ENCODE peak calls at places on chromosomes 1 and 21, in eight cellular contexts. Q is ascending aorta, S is heart right ventricle, I is suprapubic skin, K is MM.1S, G is prostate gland, W is H1, Y is body of pancreas. H is an unnamed sample. For H3K4me1 and H3K27me3, the result is how much of the 10 kb centered on the place peaks cover.

GRCh38 chr1:39854738-39855137 is 28.6 kb downstream of the TRIT1 start:
- DNase-seq in Y (no peak), I (no peak), S (no peak), Q (no peak), W (no peak), G (no peak), K (no peak), H (no peak)

GRCh38 chr21:42199488-42200463 is 19.2 kb upstream of the ABCG1 start:
- DNase-seq in Y (peak), G (peak), Q (no peak), I (no peak), W (no peak), S (no peak), K (no peak), H (no peak)

GRCh38 chr1:168585191-168585590 is 8.8 kb downstream of the XCL1 start:
- DNase-seq in I (no peak), S (no peak), Q (no peak), G (no peak), Y (no peak), K (no peak), W (no peak), H (no peak)

GRCh38 chr1:32759997-32760623 is 57.0 kb downstream of the YARS1 start:
- DNase-seq in G (peak), Q (no peak), W (peak), Y (peak), S (no peak), I (no peak), K (no peak), H (no peak)

GRCh38 chr1:194975913-194976312 is 1632.3 kb downstream of the KCNT2 start:
- DNase-seq in Y (no peak), Q (no peak), K (no peak), I (no peak), S (no peak), G (no peak), W (no peak), H (no peak)

GRCh38 chr1:94962745-94963265 is 35.9 kb upstream of the CNN3 start:
- DNase-seq in I (no peak), S (no peak), K (peak), Y (peak), Q (no peak), G (peak), W (no peak), H (no peak)

GRCh38 chr21:25313891-25314646 is 293.2 kb downstream of the MRPL39 start:
- DNase-seq in G (no peak), K (no peak), W (no peak), Q (no peak), Y (no peak), I (no peak), S (no peak), H (no peak)

GRCh38 chr1:55585402-55585792 is 370.2 kb upstream of the USP24 start:
- DNase-seq in W (no peak), Q (no peak), Y (no peak), G (no peak), K (no peak), S (no peak), I (no peak), H (peak)

GRCh38 chr1:15531003-15531402 is 4.4 kb downstream of the DNAJC16 start:
- DNase-seq in Y (no peak), S (no peak), W (no peak), I (no peak), Q (no peak), G (no peak), K (no peak), H (no peak)

GRCh38 chr21:16424331-16424749 is 694.6 kb downstream of the USP25 start:
- DNase-seq in K (no peak), S (no peak), W (no peak), Q (no peak), G (no peak), I (no peak), Y (no peak), H (no peak)

GRCh38 chr1:183674339-183674738 is 21.2 kb upstream of the APOBEC4 start:
- DNase-seq in K (no peak), S (no peak), I (no peak), W (no peak), Y (no peak), Q (no peak), G (no peak), H (no peak)

GRCh38 chr1:200962631-200963030 is 60.9 kb downstream of the KIF21B start:
- DNase-seq in G (no peak), S (no peak), K (no peak), Y (no peak), Q (no peak), W (no peak), I (peak), H (no peak)

GRCh38 chr1:147545133-147545532 is 3.8 kb downstream of the BCL9 start:
- DNase-seq in Y (peak), W (peak), G (peak), S (no peak), K (peak), Q (no peak), I (no peak), H (no peak)

GRCh38 chr1:224182057-224182865 is 779 bp upstream of the DEGS1 start:
- DNase-seq in Q (no peak), S (no peak), K (peak), W (no peak), Y (no peak), I (no peak), G (no peak), H (no peak)

GRCh38 chr1:42822833-42823392 is 5.7 kb upstream of the SVBP start:
- DNase-seq in Y (no peak), I (no peak), S (no peak), W (no peak), G (no peak), K (no peak), Q (no peak), H (no peak)

GRCh38 chr1:162552684-162553252 is 8.8 kb upstream of the UAP1 start:
- DNase-seq in Y (no peak), W (no peak), Q (no peak), G (no peak), I (no peak), S (no peak), K (no peak), H (no peak)

GRCh38 chr1:109906160-109906838 is 4.3 kb upstream of the CSF1 start:
- DNase-seq in K (peak), I (no peak), Q (no peak), Y (no peak), W (no peak), S (no peak), G (no peak), H (no peak)

GRCh38 chr1:224392411-224393249 is 36.0 kb downstream of the CNIH4 start:
- DNase-seq in G (no peak), S (no peak), I (no peak), K (no peak), W (no peak), Q (no peak), Y (no peak), H (no peak)

GRCh38 chr1:196355206-196355786 is 252.9 kb downstream of the KCNT2 start:
- DNase-seq in S (no peak), I (no peak), G (no peak), Y (no peak), W (no peak), Q (no peak), K (peak), H (no peak)

GRCh38 chr1:112457241-112457640 is 51.5 kb upstream of the WNT2B start:
- DNase-seq in W (no peak), Y (no peak), Q (no peak), K (no peak), I (no peak), S (no peak), G (no peak), H (no peak)

GRCh38 chr1:37752583-37753471 is 12.1 kb downstream of the EPHA10 start:
- DNase-seq in Y (peak), Q (no peak), K (peak), S (no peak), W (no peak), G (no peak), I (no peak), H (no peak)

GRCh38 chr1:91550961-91551360 is 50.3 kb downstream of the CDC7 start:
- DNase-seq in Q (no peak), K (peak), G (no peak), I (no peak), W (no peak), Y (no peak), S (no peak), H (no peak)

GRCh38 chr1:4586611-4587010 is 67.8 kb upstream of the AJAP1 start:
- DNase-seq in G (no peak), I (no peak), Q (no peak), Y (no peak), K (no peak), W (no peak), S (no peak), H (no peak)

GRCh38 chr1:80153762-80154555 is 1147.4 kb upstream of the ADGRL4 start:
- DNase-seq in K (no peak), Y (no peak), G (no peak), W (no peak), I (no peak), S (no peak), Q (no peak), H (no peak)

GRCh38 chr1:178172939-178173338 is 79.0 kb downstream of the RASAL2 start:
- DNase-seq in S (no peak), Q (no peak), K (no peak), G (no peak), I (no peak), Y (no peak), W (no peak), H (no peak)

GRCh38 chr1:60942896-60943633 is 139.3 kb upstream of the NFIA start:
- DNase-seq in S (no peak), K (no peak), Y (no peak), G (no peak), I (no peak), W (no peak), Q (no peak), H (no peak)

GRCh38 chr1:93805027-93805426 is 74.0 kb downstream of the DNTTIP2 start:
- DNase-seq in Y (no peak), G (no peak), K (no peak), W (no peak), S (no peak), Q (no peak), I (no peak), H (no peak)

GRCh38 chr1:18880585-18880984 is 21.1 kb upstream of the TAS1R2 start:
- DNase-seq in K (no peak), Y (no peak), G (no peak), W (no peak), I (no peak), S (no peak), Q (no peak), H (no peak)

GRCh38 chr1:53163291-53163768 is 20.9 kb upstream of the SLC1A7 start:
- DNase-seq in W (no peak), I (no peak), G (no peak), Y (no peak), Q (no peak), K (no peak), S (no peak), H (no peak)

GRCh38 chr1:211876849-211877248 is 46.3 kb upstream of the LPGAT1 start:
- DNase-seq in W (no peak), I (no peak), K (no peak), Q (no peak), S (no peak), Y (no peak), G (no peak), H (no peak)

GRCh38 chr1:43279161-43279560 is 6.2 kb downstream of the C1orf210 start:
- DNase-seq in G (no peak), Q (no peak), K (no peak), Y (no peak), W (no peak), S (no peak), I (no peak), H (no peak)

GRCh38 chr1:40894455-40894854 is 32.3 kb upstream of the CITED4 start:
- DNase-seq in I (no peak), S (no peak), Y (no peak), W (no peak), Q (no peak), K (no peak), G (no peak), H (no peak)

GRCh38 chr1:202251424-202252256 is 58.0 kb downstream of the LGR6 start:
- DNase-seq in W (no peak), I (peak), G (no peak), Y (no peak), S (no peak), K (no peak), Q (no peak), H (no peak)

GRCh38 chr1:202255343-202255742 is 61.7 kb downstream of the LGR6 start:
- DNase-seq in Y (no peak), W (no peak), K (no peak), Q (no peak), S (no peak), G (no peak), I (peak), H (no peak)

GRCh38 chr1:202254454-202255252 is 61.1 kb downstream of the LGR6 start:
- DNase-seq in S (no peak), G (no peak), Y (no peak), W (no peak), K (no peak), Q (no peak), I (peak), H (no peak)

GRCh38 chr1:202249846-202250245 is 56.2 kb downstream of the LGR6 start:
- DNase-seq in K (no peak), S (no peak), I (no peak), W (no peak), Q (no peak), Y (no peak), G (no peak), H (no peak)

GRCh38 chr1:202252271-202252670 is 58.7 kb downstream of the LGR6 start:
- DNase-seq in K (no peak), W (no peak), I (peak), Q (no peak), S (no peak), G (no peak), Y (no peak), H (no peak)
- H3K4me1 ChIP-seq in K (under half), W (under half), I (under half), Q (under half), S (under half), G (under half), Y (under half), H (under half)

GRCh38 chr1:7555391-7556185 is 215.5 kb upstream of the VAMP3 start:
- DNase-seq in Y (no peak), S (no peak), Q (no peak), I (no peak), W (no peak), G (no peak), K (no peak), H (no peak)
- TF ChIP-seq CTCF in Y (no peak), S (no peak), Q (no peak), I (no peak), W (no peak), G (no peak), K (no peak), H (no peak)

GRCh38 chr1:244044423-244044822 is 6.7 kb upstream of the ZBTB18 start:
- DNase-seq in W (no peak), I (no peak), S (no peak), K (no peak), Y (no peak), Q (no peak), G (no peak), H (no peak)

GRCh38 chr1:244046907-244047738 is 4.0 kb upstream of the ZBTB18 start:
- DNase-seq in I (no peak), Y (peak), K (peak), S (no peak), Q (no peak), G (no peak), W (no peak), H (no peak)

GRCh38 chr1:244041475-244042100 is 9.5 kb upstream of the ZBTB18 start:
- DNase-seq in Q (no peak), I (no peak), K (no peak), G (no peak), W (no peak), S (no peak), Y (no peak), H (no peak)
- H3K27me3 ChIP-seq in Q (under half), I (under half), K (under half), G (under half), W (under half), S (under half), Y (under half), H (under half)

DNA sequence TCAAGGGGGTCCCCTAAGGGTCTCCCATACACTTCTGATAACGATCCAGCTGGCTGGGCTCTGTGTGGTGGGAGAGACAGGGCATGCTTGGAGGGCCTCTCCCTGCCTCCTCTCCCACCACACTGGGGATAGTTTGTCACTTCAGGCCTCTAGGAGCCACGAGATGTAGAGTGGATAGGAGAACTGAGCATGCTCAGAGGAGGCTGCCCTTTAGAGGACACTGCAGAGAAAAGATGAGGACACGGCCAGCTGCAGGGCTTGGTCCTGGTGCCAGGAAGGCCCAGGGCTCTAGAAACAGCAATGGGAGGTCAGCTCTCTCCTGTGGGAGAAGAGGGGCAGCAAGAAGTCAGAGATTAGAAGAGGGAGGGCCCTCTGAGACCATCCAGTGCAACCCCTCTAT is 25.7 kb downstream of the SLC9A1 start:
- DNase-seq in G (no peak), W (no peak), Q (no peak), I (no peak), Y (no peak), S (no peak), K (no peak), H (no peak)
- H3K4me1 ChIP-seq in G (under half), W (under half), Q (under half), I (under half), Y (under half), S (half or more), K (under half), H (under half)

DNA sequence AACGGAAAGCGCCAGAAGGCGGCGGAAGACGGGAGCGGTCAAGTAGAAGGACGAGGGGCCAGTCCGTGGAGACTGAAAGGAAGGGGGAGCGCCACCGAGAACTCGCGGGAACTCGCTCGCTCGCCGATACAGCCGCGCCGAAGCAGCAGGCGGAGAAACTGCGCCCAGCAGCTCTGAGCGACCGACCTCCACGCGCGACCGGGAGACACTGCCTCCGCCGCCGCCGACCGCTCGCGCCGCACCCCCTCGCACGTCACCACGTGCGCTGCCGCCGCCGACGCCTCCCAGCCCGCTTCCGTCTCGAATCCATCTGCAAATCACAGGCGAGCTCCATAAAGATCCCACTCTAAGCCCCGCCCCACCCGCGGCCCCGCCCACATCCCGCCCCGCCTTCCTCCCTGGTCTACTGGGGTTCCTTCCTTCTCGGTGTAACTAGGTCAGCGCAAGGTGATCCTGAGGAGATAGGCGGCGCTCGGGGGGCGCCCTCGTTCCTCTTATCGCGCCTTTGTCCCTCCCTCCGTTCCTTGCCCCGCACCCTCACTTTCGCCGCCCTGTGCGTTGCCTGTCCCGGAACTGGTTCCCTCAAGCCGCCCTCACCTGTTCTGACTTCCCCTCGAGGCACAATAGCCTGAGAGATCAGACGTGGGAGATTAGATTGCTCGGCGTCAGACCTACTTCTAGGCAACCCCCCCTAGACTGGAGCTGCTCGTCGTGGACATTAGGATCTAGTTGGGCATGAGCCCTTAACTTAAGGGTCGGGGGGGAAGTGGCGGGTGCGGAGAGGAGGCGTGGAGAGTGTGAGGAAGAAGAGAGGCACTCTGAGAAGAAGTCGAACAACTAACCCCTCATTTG is at the start of gene IVNS1ABP:
- DNase-seq in I (peak), W (peak), K (peak), Q (peak), Y (peak), S (peak), G (peak), H (peak)
- TF ChIP-seq CTCF in I (no peak), W (peak), K (peak), Q (peak), Y (peak), S (peak), G (peak), H (no peak)

DNA sequence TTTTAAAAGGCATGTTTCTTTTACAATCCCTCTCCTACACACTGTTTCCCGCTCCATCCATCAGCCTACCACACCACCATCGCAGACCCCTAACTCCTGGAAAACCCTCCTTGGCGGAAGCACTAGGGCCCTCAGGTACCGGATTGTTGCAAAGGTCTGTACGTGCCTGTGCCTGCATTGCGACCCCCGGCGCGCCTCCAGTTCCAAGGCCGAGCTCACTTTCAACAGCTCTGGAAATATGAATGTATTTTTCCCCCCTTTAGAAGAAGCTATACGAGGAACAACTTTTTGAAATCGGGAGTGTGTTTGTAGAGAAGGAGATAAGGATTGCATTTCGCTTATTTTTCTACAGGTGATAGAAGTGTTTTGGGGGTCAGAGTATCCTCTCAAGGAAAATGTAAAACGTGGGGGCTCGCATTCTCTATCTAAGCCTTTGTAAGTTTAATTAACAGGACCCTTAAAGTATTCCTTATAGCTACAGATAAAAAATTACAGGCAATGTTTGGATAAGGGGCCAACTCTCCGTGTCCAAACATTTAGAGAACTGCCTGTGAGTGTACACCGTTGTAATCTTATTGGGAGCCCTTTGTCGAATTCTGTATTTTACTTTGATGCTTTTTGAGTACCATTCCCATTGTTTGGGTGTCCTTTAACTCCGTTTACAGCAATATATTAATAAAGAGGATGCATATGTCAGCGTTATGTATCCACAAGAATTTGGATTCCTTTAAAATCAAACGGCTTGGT is 5.8 kb downstream of the PRRX1 start:
- DNase-seq in G (no peak), Y (no peak), K (no peak), I (no peak), Q (no peak), S (no peak), W (no peak), H (no peak)
- H3K27me3 ChIP-seq in G (under half), Y (under half), K (under half), I (under half), Q (under half), S (under half), W (half or more), H (under half)

GRCh38 chr1:152035406-152036315 is 1.1 kb downstream of the S100A11 start:
- DNase-seq in K (peak), Q (no peak), G (peak), W (no peak), Y (peak), I (no peak), S (no peak), H (no peak)

GRCh38 chr1:152037920-152038658 is 1.3 kb upstream of the S100A11 start:
- DNase-seq in Q (no peak), I (no peak), K (peak), W (no peak), S (no peak), Y (no peak), G (no peak), H (no peak)

GRCh38 chr1:152034654-152035405 is 2.0 kb downstream of the S100A11 start:
- DNase-seq in W (no peak), Y (peak), I (no peak), G (peak), Q (no peak), K (peak), S (peak), H (no peak)

GRCh38 chr1:152036316-152037216 is at the start of gene S100A11:
- DNase-seq in W (no peak), G (peak), I (peak), Y (peak), K (peak), Q (peak), S (peak), H (peak)

GRCh38 chr1:152034324-152034653 is 2.5 kb downstream of the S100A11 start:
- DNase-seq in Y (peak), I (no peak), Q (no peak), K (no peak), W (no peak), G (no peak), S (no peak), H (no peak)
- H3K4me1 ChIP-seq in Y (under half), I (under half), Q (under half), K (under half), W (under half), G (under half), S (under half), H (under half)

H was measured in vagina.